ENCODE peak calls at places on chromosomes 6 and 20, in four cellular contexts. One of them, this sample, is unnamed. For H3K36me3, the result is how much of the 10 kb centered on the place peaks cover.

GRCh38 chr20:25739615-25740320 is 43.1 kb upstream of the ZNF337 start:
- DNase-seq in mammary epithelial cell: peak
- DNase-seq in astrocyte: no peak
- DNase-seq in fibroblast of lung: peak
- DNase-seq in this sample: no peak

GRCh38 chr20:44231193-44231592 is 15.9 kb upstream of the GDAP1L1 start:
- DNase-seq in mammary epithelial cell: no peak
- DNase-seq in astrocyte: no peak
- DNase-seq in fibroblast of lung: no peak
- DNase-seq in this sample: no peak

GRCh38 chr6:101398716-101399626 is 5.5 kb downstream of the GRIK2 start:
- DNase-seq in mammary epithelial cell: no peak
- DNase-seq in astrocyte: peak
- DNase-seq in fibroblast of lung: no peak
- DNase-seq in this sample: peak

GRCh38 chr20:32752458-32753250 is 9.4 kb upstream of the COMMD7 start:
- DNase-seq in mammary epithelial cell: peak
- DNase-seq in astrocyte: peak
- DNase-seq in fibroblast of lung: peak
- DNase-seq in this sample: no peak

GRCh38 chr6:3162067-3162497 is 4.7 kb upstream of the TUBB2A start:
- DNase-seq in mammary epithelial cell: no peak
- DNase-seq in astrocyte: no peak
- DNase-seq in fibroblast of lung: no peak
- DNase-seq in this sample: peak

GRCh38 chr20:47343007-47343472 is 13.5 kb downstream of the ZMYND8 start:
- DNase-seq in mammary epithelial cell: no peak
- DNase-seq in astrocyte: no peak
- DNase-seq in fibroblast of lung: peak
- DNase-seq in this sample: no peak

GRCh38 chr6:148166339-148166949 is 176.2 kb upstream of the SASH1 start:
- DNase-seq in mammary epithelial cell: peak
- DNase-seq in astrocyte: peak
- DNase-seq in fibroblast of lung: peak
- DNase-seq in this sample: peak

GRCh38 chr6:2763876-2764540 is 1.2 kb upstream of the WRNIP1 start:
- DNase-seq in mammary epithelial cell: no peak
- DNase-seq in astrocyte: no peak
- DNase-seq in fibroblast of lung: no peak
- DNase-seq in this sample: no peak

GRCh38 chr6:142441716-142442115 is 139.9 kb downstream of the ADGRG6 start:
- DNase-seq in mammary epithelial cell: no peak
- DNase-seq in astrocyte: no peak
- DNase-seq in fibroblast of lung: no peak
- DNase-seq in this sample: peak

GRCh38 chr6:156511570-156511969 is 265.6 kb upstream of the ARID1B start:
- DNase-seq in mammary epithelial cell: no peak
- DNase-seq in astrocyte: no peak
- DNase-seq in fibroblast of lung: no peak
- DNase-seq in this sample: no peak

GRCh38 chr6:45946352-45946751 is 69.3 kb downstream of the CLIC5 start:
- DNase-seq in mammary epithelial cell: no peak
- DNase-seq in astrocyte: peak
- DNase-seq in fibroblast of lung: peak
- DNase-seq in this sample: peak

GRCh38 chr6:22147983-22148797 is 148.6 kb downstream of the PRL start:
- DNase-seq in mammary epithelial cell: peak
- DNase-seq in astrocyte: peak
- DNase-seq in fibroblast of lung: peak
- DNase-seq in this sample: peak

GRCh38 chr6:41352907-41353306 is 17.5 kb downstream of the NCR2 start:
- DNase-seq in mammary epithelial cell: no peak
- DNase-seq in astrocyte: no peak
- DNase-seq in fibroblast of lung: no peak
- DNase-seq in this sample: no peak

GRCh38 chr6:72042088-72042487 is 155.7 kb downstream of the RIMS1 start:
- DNase-seq in mammary epithelial cell: no peak
- DNase-seq in astrocyte: no peak
- DNase-seq in fibroblast of lung: no peak
- DNase-seq in this sample: peak

GRCh38 chr6:108741346-108741989 is 106.8 kb upstream of the ARMC2 start:
- DNase-seq in mammary epithelial cell: no peak
- DNase-seq in astrocyte: no peak
- DNase-seq in fibroblast of lung: no peak
- DNase-seq in this sample: no peak

DNA sequence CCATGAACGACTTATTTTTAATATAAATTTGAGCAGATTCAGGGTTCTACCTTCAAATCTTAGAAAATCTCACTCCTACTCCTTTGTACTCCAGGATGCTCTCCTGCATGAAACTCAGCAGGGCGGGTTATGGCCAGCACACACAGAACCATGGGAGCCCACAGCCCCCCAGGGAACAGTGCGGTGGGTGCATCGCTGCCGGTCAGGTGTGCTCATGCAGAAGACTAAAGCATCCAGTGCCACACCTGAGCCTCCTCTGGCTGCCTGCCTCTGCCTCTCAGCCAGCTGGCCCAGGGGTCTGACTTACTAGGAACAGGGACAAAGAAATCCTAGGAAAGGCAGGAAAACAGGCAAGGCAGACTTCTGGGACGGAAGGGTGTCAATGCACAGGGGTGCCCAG is 31.8 kb downstream of the EZR start:
- DNase-seq in mammary epithelial cell: no peak
- DNase-seq in astrocyte: no peak
- DNase-seq in fibroblast of lung: no peak
- DNase-seq in this sample: no peak
- H3K36me3 ChIP-seq in mammary epithelial cell: under half
- H3K36me3 ChIP-seq in astrocyte: half or more
- H3K36me3 ChIP-seq in fibroblast of lung: under half
- H3K36me3 ChIP-seq in this sample: under half

DNA sequence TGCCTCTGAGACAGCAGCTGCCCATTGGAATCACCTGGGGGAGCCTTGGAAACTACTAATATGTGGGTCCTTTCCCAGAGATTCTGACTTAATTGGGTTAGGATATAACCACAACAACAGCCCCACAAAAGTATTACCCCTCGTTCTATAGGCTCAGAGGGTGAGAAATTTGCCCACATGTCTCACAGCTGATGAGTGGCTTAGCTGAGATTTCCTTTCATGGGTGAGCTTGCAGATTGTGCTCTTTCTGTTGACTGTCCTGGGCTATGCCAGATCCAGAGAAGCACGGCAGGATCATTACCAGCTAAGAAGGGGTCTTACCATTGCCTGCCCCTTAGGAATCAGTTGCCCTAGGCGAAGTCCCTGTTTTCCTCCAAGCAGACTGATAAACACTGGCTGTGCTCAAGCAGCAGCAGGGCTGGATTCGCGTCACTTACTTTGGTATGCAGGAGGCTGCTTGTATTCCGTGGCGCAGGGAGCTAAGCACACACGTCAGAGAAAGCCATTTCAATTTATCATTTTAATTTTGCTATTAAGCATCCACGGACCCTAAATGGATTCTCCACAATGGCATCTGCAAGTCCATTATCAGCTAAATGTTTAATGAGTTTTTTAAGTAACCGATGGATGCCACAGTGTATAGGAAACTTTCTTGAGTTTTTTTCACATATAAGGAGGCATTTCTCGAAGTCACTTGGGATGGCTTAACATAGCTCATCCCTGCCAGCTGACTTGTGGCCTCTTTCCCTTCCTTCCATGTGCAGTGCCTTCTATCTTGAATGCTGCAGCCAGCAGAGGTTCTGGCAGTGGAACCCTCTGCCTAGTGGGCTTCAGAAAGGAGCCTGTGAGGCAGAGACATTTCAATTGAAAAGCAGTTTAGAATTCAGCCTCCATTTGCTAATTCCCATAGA is 51.6 kb downstream of the AKAP12 start:
- DNase-seq in mammary epithelial cell: no peak
- DNase-seq in astrocyte: peak
- DNase-seq in fibroblast of lung: peak
- DNase-seq in this sample: peak
- H3K27ac ChIP-seq in mammary epithelial cell: no peak
- H3K27ac ChIP-seq in astrocyte: peak
- H3K27ac ChIP-seq in fibroblast of lung: peak
- H3K27ac ChIP-seq in this sample: no peak

GRCh38 chr20:51695574-51696303 is 72.5 kb downstream of the ATP9A start:
- DNase-seq in mammary epithelial cell: peak
- DNase-seq in astrocyte: peak
- DNase-seq in fibroblast of lung: peak
- DNase-seq in this sample: no peak
- H3K9ac ChIP-seq in mammary epithelial cell: no peak
- H3K9ac ChIP-seq in astrocyte: peak
- H3K9ac ChIP-seq in fibroblast of lung: no peak
- H3K9ac ChIP-seq in this sample: no peak

GRCh38 chr20:18157102-18157501 is 19.4 kb downstream of the KAT14 start:
- DNase-seq in mammary epithelial cell: no peak
- DNase-seq in astrocyte: no peak
- DNase-seq in fibroblast of lung: no peak
- DNase-seq in this sample: no peak
- H3K36me3 ChIP-seq in mammary epithelial cell: under half
- H3K36me3 ChIP-seq in astrocyte: under half
- H3K36me3 ChIP-seq in fibroblast of lung: under half
- H3K36me3 ChIP-seq in this sample: under half

GRCh38 chr6:168263351-168263905 is 56.1 kb downstream of the DACT2 start:
- DNase-seq in mammary epithelial cell: no peak
- DNase-seq in astrocyte: no peak
- DNase-seq in fibroblast of lung: no peak
- DNase-seq in this sample: no peak
- H3K27ac ChIP-seq in mammary epithelial cell: no peak
- H3K27ac ChIP-seq in astrocyte: no peak
- H3K27ac ChIP-seq in fibroblast of lung: no peak
- H3K27ac ChIP-seq in this sample: no peak

GRCh38 chr6:38391909-38392614 is 247.7 kb downstream of the BTBD9 start:
- DNase-seq in mammary epithelial cell: no peak
- DNase-seq in astrocyte: peak
- DNase-seq in fibroblast of lung: peak
- DNase-seq in this sample: no peak

GRCh38 chr6:38396209-38396608 is 243.5 kb downstream of the BTBD9 start:
- DNase-seq in mammary epithelial cell: peak
- DNase-seq in astrocyte: no peak
- DNase-seq in fibroblast of lung: no peak
- DNase-seq in this sample: no peak

GRCh38 chr6:38389875-38390274 is 249.9 kb downstream of the BTBD9 start:
- DNase-seq in mammary epithelial cell: no peak
- DNase-seq in astrocyte: no peak
- DNase-seq in fibroblast of lung: no peak
- DNase-seq in this sample: no peak

GRCh38 chr6:38391206-38391908 is 248.4 kb downstream of the BTBD9 start:
- DNase-seq in mammary epithelial cell: peak
- DNase-seq in astrocyte: peak
- DNase-seq in fibroblast of lung: no peak
- DNase-seq in this sample: peak

DNA sequence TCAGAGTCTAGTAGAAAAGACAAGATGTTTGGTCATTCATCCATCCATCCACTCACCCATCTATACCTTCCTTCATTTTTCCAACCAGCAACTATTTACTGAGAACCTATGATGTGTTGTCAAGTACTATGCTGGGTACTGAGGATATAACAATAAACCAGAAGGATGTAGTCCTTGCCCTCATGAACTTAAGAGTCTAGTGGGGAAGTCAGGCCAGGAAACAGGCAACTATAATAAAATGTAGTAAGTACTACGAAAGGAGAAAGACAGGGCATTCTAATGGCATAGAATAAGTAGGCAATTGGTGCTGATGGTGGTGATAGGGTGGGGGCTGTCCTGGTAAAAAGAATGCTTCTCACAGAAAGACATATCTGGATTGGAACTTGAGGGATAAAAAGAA is 245.7 kb downstream of the BTBD9 start:
- DNase-seq in mammary epithelial cell: no peak
- DNase-seq in astrocyte: no peak
- DNase-seq in fibroblast of lung: no peak
- DNase-seq in this sample: no peak
- H3K9ac ChIP-seq in mammary epithelial cell: no peak
- H3K9ac ChIP-seq in astrocyte: no peak
- H3K9ac ChIP-seq in fibroblast of lung: no peak
- H3K9ac ChIP-seq in this sample: no peak

GRCh38 chr20:19993937-19994667 is 23.1 kb upstream of the NAA20 start:
- DNase-seq in mammary epithelial cell: peak
- DNase-seq in astrocyte: peak
- DNase-seq in fibroblast of lung: peak
- DNase-seq in this sample: no peak

GRCh38 chr20:20000223-20000968 is 16.8 kb upstream of the NAA20 start:
- DNase-seq in mammary epithelial cell: no peak
- DNase-seq in astrocyte: no peak
- DNase-seq in fibroblast of lung: no peak
- DNase-seq in this sample: no peak

GRCh38 chr20:19995220-19995863 is 21.8 kb upstream of the NAA20 start:
- DNase-seq in mammary epithelial cell: no peak
- DNase-seq in astrocyte: peak
- DNase-seq in fibroblast of lung: peak
- DNase-seq in this sample: peak

GRCh38 chr20:19998990-19999705 is 18.0 kb upstream of the NAA20 start:
- DNase-seq in mammary epithelial cell: no peak
- DNase-seq in astrocyte: no peak
- DNase-seq in fibroblast of lung: no peak
- DNase-seq in this sample: no peak

DNA sequence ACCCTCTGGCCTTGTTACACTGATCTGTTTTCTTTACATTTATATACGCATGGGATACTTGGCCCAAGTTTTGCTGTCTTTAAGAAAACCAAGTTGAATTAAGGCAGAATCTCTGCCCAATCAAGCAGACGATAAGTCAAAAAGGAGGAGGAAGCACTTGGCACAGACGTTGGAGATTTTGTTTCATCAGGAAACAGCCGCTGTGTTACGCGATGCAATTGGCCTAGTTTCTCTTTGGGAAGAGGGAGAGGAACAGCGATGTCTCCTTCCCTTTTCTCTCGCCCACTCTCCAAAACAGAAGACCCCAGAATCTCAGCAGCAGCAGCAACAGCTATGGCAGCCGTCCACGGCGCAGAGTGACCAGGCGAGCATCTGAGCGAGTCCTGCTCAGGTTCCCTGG is 20.2 kb upstream of the NAA20 start:
- DNase-seq in mammary epithelial cell: no peak
- DNase-seq in astrocyte: no peak
- DNase-seq in fibroblast of lung: peak
- DNase-seq in this sample: no peak
- H3K36me3 ChIP-seq in mammary epithelial cell: under half
- H3K36me3 ChIP-seq in astrocyte: under half
- H3K36me3 ChIP-seq in fibroblast of lung: under half
- H3K36me3 ChIP-seq in this sample: under half